ENCODE peak calls at places on chromosomes 4 and X, in nine cellular contexts. A, V, U, H, J, I, K, S and X are unnamed samples.

GRCh38 chr4:2482192-2482591 is 13.3 kb downstream of the RNF4 start:
- DNase-seq in V (no peak), K (no peak), H (no peak), A (no peak), U (no peak), J (no peak), S (no peak), I (no peak), X (no peak)

GRCh38 chr4:143341186-143341755 is 4.6 kb downstream of the GAB1 start:
- DNase-seq in I (no peak), U (no peak), A (no peak), K (no peak), J (no peak), S (no peak), V (peak; percentile 82), H (peak; percentile 29), X (no peak)

GRCh38 chrX:83509246-83509801 is 1.2 kb downstream of the POU3F4 start:
- DNase-seq in J (no peak), S (peak; percentile 39), A (no peak), H (no peak), U (no peak), I (no peak), V (no peak), K (no peak), X (no peak)

GRCh38 chrX:116726806-116727205 is 264.0 kb upstream of the CT83 start:
- DNase-seq in V (no peak), A (no peak), I (peak; percentile 57), S (no peak), K (no peak), H (no peak), U (no peak), J (no peak), X (no peak)

GRCh38 chr4:124179521-124180186 is 532.9 kb downstream of the ANKRD50 start:
- DNase-seq in K (no peak), I (no peak), V (no peak), H (no peak), S (no peak), J (no peak), A (no peak), U (no peak), X (no peak)

GRCh38 chr4:160772668-160773067 is 1391.1 kb downstream of the FSTL5 start:
- DNase-seq in J (no peak), H (no peak), V (no peak), I (no peak), S (no peak), A (no peak), K (no peak), U (no peak), X (no peak)

GRCh38 chr4:159206427-159206871 is 103.6 kb downstream of the RAPGEF2 start:
- DNase-seq in I (no peak), S (no peak), U (no peak), H (no peak), J (no peak), V (peak; percentile 81), K (no peak), A (no peak), X (peak; percentile 35)

GRCh38 chr4:112853662-112854256 is 195.7 kb upstream of the ANK2 start:
- DNase-seq in S (no peak), U (peak; percentile 30), K (no peak), A (no peak), J (no peak), I (peak; percentile 31), H (no peak), V (no peak), X (peak; percentile 8)

GRCh38 chr4:146243141-146243882 is 29.0 kb downstream of the REELD1 start:
- DNase-seq in K (no peak), S (peak; percentile 27), U (peak; percentile 45), A (no peak), I (peak; percentile 76), V (no peak), H (peak; percentile 10), J (no peak), X (peak; percentile 21)

GRCh38 chr4:123603165-123603564 is 206.6 kb downstream of the SPRY1 start:
- DNase-seq in U (peak; percentile 14), J (no peak), K (no peak), V (no peak), S (no peak), H (no peak), A (peak; percentile 40), I (no peak), X (peak; percentile 64)

GRCh38 chr4:52093466-52093865 is 42.4 kb downstream of the SPATA18 start:
- DNase-seq in V (no peak), J (no peak), U (no peak), I (no peak), A (no peak), H (no peak), K (no peak), S (no peak), X (no peak)

GRCh38 chr4:68724426-68724825 is 54.0 kb upstream of the UGT2B15 start:
- DNase-seq in J (no peak), I (peak; percentile 11), A (no peak), V (no peak), S (no peak), K (no peak), U (no peak), H (no peak), X (peak; percentile 18)

GRCh38 chr4:6526171-6526570 is 48.8 kb upstream of the MAN2B2 start:
- DNase-seq in S (no peak), H (no peak), J (no peak), U (no peak), A (no peak), K (no peak), I (no peak), V (no peak), X (no peak)

GRCh38 chr4:113901994-113902787 is 77.3 kb downstream of the ARSJ start:
- DNase-seq in V (no peak), U (no peak), J (no peak), I (no peak), S (no peak), A (peak; percentile 63), H (no peak), K (no peak), X (peak; percentile 23)

GRCh38 chr4:31807036-31807435 is 1086.9 kb downstream of the PCDH7 start:
- DNase-seq in V (no peak), U (no peak), J (no peak), S (no peak), A (no peak), I (no peak), H (no peak), K (no peak), X (no peak)

GRCh38 chr4:121764702-121765367 is at the start of gene SMIM43:
- DNase-seq in H (no peak), V (no peak), J (no peak), A (peak; percentile 32), S (peak; percentile 69), I (peak; percentile 66), K (peak; percentile 32), U (peak; percentile 51), X (no peak)

GRCh38 chr4:87445964-87446363 is 23.6 kb downstream of the NUDT9 start:
- DNase-seq in H (no peak), S (no peak), K (no peak), I (no peak), V (no peak), A (no peak), U (no peak), J (no peak), X (no peak)

GRCh38 chr4:1370321-1371124 is 23.5 kb downstream of the UVSSA start:
- DNase-seq in V (no peak), I (no peak), U (no peak), A (no peak), J (no peak), S (no peak), K (no peak), H (no peak), X (no peak)

GRCh38 chr4:107050525-107051135 is 14.5 kb upstream of the DKK2 start:
- DNase-seq in A (peak; percentile 26), S (peak; percentile 15), K (no peak), V (peak; percentile 27), H (peak; percentile 7), I (peak; percentile 43), J (peak; percentile 21), U (peak; percentile 44), X (peak; percentile 21)

GRCh38 chrX:72060196-72060974 is 71.3 kb downstream of the RTL5 start:
- DNase-seq in U (peak; percentile 21), S (peak; percentile 90), A (no peak), H (no peak), K (peak; percentile 68), V (no peak), J (no peak), I (peak; percentile 76), X (no peak)

GRCh38 chr4:183330841-183331240 is 8.6 kb upstream of the CLDN24 start:
- DNase-seq in I (no peak), A (no peak), H (no peak), J (no peak), V (no peak), S (no peak), U (peak; percentile 50), K (no peak), X (no peak)

GRCh38 chr4:15729910-15730533 is 27.2 kb downstream of the BST1 start:
- DNase-seq in V (peak; percentile 61), I (peak; percentile 77), A (peak; percentile 63), K (peak; percentile 66), J (peak; percentile 19), S (peak; percentile 63), H (peak; percentile 78), U (peak; percentile 62), X (peak; percentile 63)

DNA sequence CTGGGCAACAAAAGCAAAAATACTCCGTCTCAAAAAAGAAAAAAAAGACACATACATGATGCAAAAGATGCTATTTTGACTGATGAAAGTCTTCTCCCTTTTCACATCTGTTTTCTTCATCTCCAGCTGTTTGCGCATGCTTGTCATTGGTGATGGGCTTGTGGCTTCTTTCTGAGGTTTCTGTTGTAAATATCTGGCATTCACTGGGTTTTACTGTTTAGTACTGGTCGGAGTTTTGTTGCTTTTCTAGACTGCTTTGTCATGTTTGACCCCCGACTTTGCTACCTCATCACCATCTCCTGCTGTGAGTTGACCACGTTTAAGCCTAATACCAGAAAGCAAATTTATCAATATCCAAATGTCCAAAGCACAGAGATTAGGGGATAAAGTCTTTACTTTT is 34.4 kb downstream of the PTCHD1 start:
- DNase-seq in A (no peak), H (no peak), I (no peak), V (no peak), U (no peak), S (no peak), J (no peak), K (no peak), X (no peak)
- TF ChIP-seq EZH2phosphoT487 in A (no peak), H (no peak), I (no peak), V (no peak), U (no peak), S (no peak), J (no peak), K (no peak), X (no peak)

GRCh38 chrX:136147320-136147901 is at the start of gene FHL1:
- DNase-seq in A (peak; percentile 40), U (peak; percentile 49), H (peak; percentile 4), S (peak; percentile 75), K (peak; percentile 90), V (peak; percentile 47), J (no peak), I (peak; percentile 56), X (peak; percentile 40)
- TF ChIP-seq EZH2phosphoT487 in A (no peak), U (no peak), H (no peak), S (no peak), K (no peak), V (no peak), J (no peak), I (no peak), X (no peak)

GRCh38 chr4:22190855-22191254 is 242.3 kb upstream of the KCNIP4 start:
- DNase-seq in A (peak; percentile 7), H (no peak), K (no peak), S (no peak), U (peak; percentile 83), J (no peak), V (no peak), I (no peak), X (peak; percentile 93)
- TF ChIP-seq EZH2phosphoT487 in A (no peak), H (no peak), K (no peak), S (no peak), U (no peak), J (no peak), V (no peak), I (no peak), X (no peak)

GRCh38 chrX:107102980-107103379 is 15.6 kb downstream of the RBM41 start:
- DNase-seq in H (no peak), S (no peak), V (no peak), I (no peak), K (no peak), J (no peak), A (no peak), U (peak; percentile 14), X (peak; percentile 10)
- TF ChIP-seq EZH2phosphoT487 in H (no peak), S (no peak), V (no peak), I (no peak), K (no peak), J (no peak), A (no peak), U (no peak), X (no peak)